ENCODE peak calls at places on chromosomes 3 and 15, in ten cellular contexts. D is left ventricle myocardium inferior, K is SK-N-SH, R is tibial artery, L is upper lobe of right lung, Y is adrenal gland, E is psoas muscle, U is GM12878, S is PC-3, H is endodermal cell. W is an unnamed sample. For H3K4me1, the result is how much of the 10 kb centered on the place peaks cover.

GRCh38 chr3:41118461-41119385 is 80.6 kb upstream of the CTNNB1 start:
- DNase-seq in E (no peak), D (no peak), Y (no peak), S (no peak), H (peak), L (no peak), K (no peak), U (no peak), R (no peak), W (no peak)

GRCh38 chr15:48806151-48806550 is 4.7 kb downstream of the CEP152 start:
- DNase-seq in U (no peak), L (no peak), E (no peak), S (no peak), Y (no peak), H (no peak), K (no peak), R (no peak), D (no peak), W (peak)

GRCh38 chr3:100335137-100335833 is 728 bp downstream of the NIT2 start:
- DNase-seq in H (peak), U (no peak), S (peak), E (no peak), R (no peak), K (peak), D (no peak), Y (no peak), L (no peak), W (peak)

GRCh38 chr15:89399070-89399389 is 64.4 kb upstream of the POLG start:
- DNase-seq in K (no peak), L (no peak), Y (no peak), D (no peak), H (no peak), S (no peak), E (no peak), R (no peak), U (no peak), W (no peak)

GRCh38 chr3:138180375-138181029 is 5.8 kb upstream of the DBR1 start:
- DNase-seq in U (no peak), K (peak), H (no peak), E (no peak), Y (no peak), D (no peak), R (no peak), L (no peak), S (peak), W (peak)

GRCh38 chr3:9949626-9950025 is 2.6 kb downstream of the PRRT3 start:
- DNase-seq in H (peak), Y (no peak), D (no peak), U (no peak), R (no peak), L (no peak), S (no peak), K (no peak), E (no peak), W (no peak)

GRCh38 chr3:167691366-167691765 is 37.6 kb upstream of the WDR49 start:
- DNase-seq in R (no peak), K (no peak), E (no peak), D (no peak), Y (no peak), H (no peak), L (no peak), S (no peak), U (peak), W (no peak)

GRCh38 chr3:14548321-14548729 is 8.2 kb upstream of the GRIP2 start:
- DNase-seq in U (no peak), K (peak), Y (peak), E (peak), R (no peak), L (no peak), D (peak), S (peak), H (peak), W (peak)

GRCh38 chr3:46417841-46418611 is 11.0 kb downstream of the CCRL2 start:
- DNase-seq in E (no peak), S (no peak), Y (no peak), R (no peak), D (no peak), H (peak), U (no peak), L (no peak), K (no peak), W (no peak)

GRCh38 chr3:132008841-132009638 is 25.8 kb downstream of the CPNE4 start:
- DNase-seq in R (no peak), H (no peak), E (no peak), L (no peak), D (no peak), K (no peak), Y (no peak), S (peak), U (no peak), W (peak)

GRCh38 chr15:28977377-28978010 is 91.7 kb downstream of the APBA2 start:
- DNase-seq in R (no peak), U (no peak), Y (peak), K (no peak), S (peak), L (no peak), H (peak), D (peak), E (no peak), W (peak)

GRCh38 chr3:24673596-24673995 is 178.9 kb upstream of the THRB start:
- DNase-seq in Y (no peak), E (no peak), S (no peak), L (no peak), D (no peak), H (no peak), U (no peak), K (no peak), R (no peak), W (no peak)

GRCh38 chr3:60774617-60775016 is 476.6 kb downstream of the FHIT start:
- DNase-seq in Y (no peak), H (no peak), K (no peak), S (peak), L (no peak), R (no peak), D (no peak), U (no peak), E (no peak), W (no peak)

GRCh38 chr3:183437060-183437459 is 8.6 kb upstream of the MCF2L2 start:
- DNase-seq in E (no peak), Y (no peak), L (no peak), U (no peak), R (no peak), D (no peak), S (no peak), K (no peak), H (no peak), W (no peak)

GRCh38 chr3:138114988-138115971 is at the start of gene DZIP1L:
- DNase-seq in H (peak), S (peak), L (peak), R (peak), E (peak), D (peak), U (no peak), K (peak), Y (peak), W (peak)

GRCh38 chr3:33858131-33858530 is 59.7 kb downstream of the PDCD6IP start:
- DNase-seq in U (no peak), R (no peak), L (no peak), S (peak), D (no peak), Y (no peak), K (no peak), E (no peak), H (no peak), W (no peak)

GRCh38 chr3:57999423-58000115 is 8.7 kb upstream of the FLNB start:
- DNase-seq in D (no peak), H (peak), K (no peak), Y (no peak), S (peak), R (no peak), L (no peak), E (no peak), U (no peak), W (no peak)

GRCh38 chr3:106355873-106356272 is 487.1 kb upstream of the CBLB start:
- DNase-seq in S (no peak), R (no peak), D (no peak), U (no peak), H (no peak), L (no peak), Y (no peak), E (no peak), K (no peak), W (no peak)

GRCh38 chr3:12424635-12425319 is 59.5 kb upstream of the TSEN2 start:
- DNase-seq in S (no peak), L (no peak), U (no peak), K (peak), E (no peak), D (no peak), H (peak), Y (no peak), R (no peak), W (peak)

GRCh38 chr15:93495799-93496637 is 407.0 kb upstream of the RGMA start:
- DNase-seq in D (no peak), Y (no peak), R (no peak), E (no peak), S (no peak), H (no peak), K (peak), U (no peak), L (no peak), W (no peak)

GRCh38 chr3:94529821-94530220 is 467.0 kb downstream of the NSUN3 start:
- DNase-seq in U (no peak), L (no peak), K (no peak), D (no peak), E (no peak), S (no peak), R (no peak), H (no peak), Y (no peak), W (no peak)

GRCh38 chr3:99638244-99638948 is at the start of gene COL8A1:
- DNase-seq in K (no peak), E (peak), L (peak), D (peak), R (peak), U (no peak), H (peak), Y (peak), S (peak), W (no peak)

GRCh38 chr15:57517027-57517671 is 74.6 kb upstream of the MYZAP start:
- DNase-seq in R (no peak), D (no peak), S (no peak), E (no peak), H (no peak), K (no peak), U (no peak), L (no peak), Y (no peak), W (no peak)

GRCh38 chr3:64548200-64548889 is 139.5 kb downstream of the ADAMTS9 start:
- DNase-seq in H (no peak), E (peak), R (peak), D (peak), K (no peak), U (no peak), Y (peak), S (no peak), L (no peak), W (no peak)

GRCh38 chr15:65092046-65092770 is 15.7 kb downstream of the KBTBD13 start:
- DNase-seq in K (no peak), S (no peak), H (peak), U (no peak), L (no peak), E (no peak), Y (no peak), D (no peak), R (peak), W (no peak)

GRCh38 chr3:53229171-53229570 is 26.7 kb downstream of the TKT start:
- DNase-seq in R (peak), D (no peak), Y (no peak), K (peak), S (no peak), H (no peak), E (no peak), L (peak), U (no peak), W (no peak)

GRCh38 chr3:13723676-13724207 is 156.1 kb downstream of the WNT7A start:
- DNase-seq in Y (no peak), E (no peak), L (peak), R (peak), D (no peak), K (no peak), H (no peak), U (no peak), S (no peak), W (no peak)

GRCh38 chr3:147514366-147514765 is 105.2 kb downstream of the ZIC1 start:
- DNase-seq in H (no peak), E (no peak), Y (no peak), R (no peak), U (no peak), L (no peak), D (no peak), K (no peak), S (no peak), W (no peak)

GRCh38 chr15:51828621-51829359 is 663 bp upstream of the TMOD3 start:
- DNase-seq in E (no peak), K (no peak), H (no peak), L (no peak), S (peak), D (no peak), U (no peak), Y (no peak), R (no peak), W (no peak)

GRCh38 chr15:90576711-90577389 is 47.1 kb downstream of the CRTC3 start:
- DNase-seq in Y (no peak), R (no peak), S (no peak), D (no peak), H (peak), E (no peak), K (no peak), U (no peak), L (no peak), W (no peak)

GRCh38 chr15:95459288-95459687 is 871.2 kb upstream of the NR2F2 start:
- DNase-seq in Y (no peak), H (no peak), K (no peak), L (no peak), D (no peak), R (no peak), U (no peak), S (peak), E (no peak), W (no peak)

GRCh38 chr3:56787784-56788256 is 13.9 kb downstream of the ARHGEF3 start:
- DNase-seq in D (no peak), Y (no peak), H (no peak), L (no peak), E (no peak), R (no peak), K (no peak), S (no peak), U (no peak), W (no peak)

GRCh38 chr3:36591959-36592358 is 172.4 kb downstream of the DCLK3 start:
- DNase-seq in L (no peak), K (no peak), R (no peak), Y (no peak), D (no peak), H (no peak), S (peak), U (no peak), E (no peak), W (no peak)
- TF ChIP-seq CTCF in L (no peak), K (peak), R (no peak), Y (no peak), D (no peak), H (peak), S (peak), U (no peak), E (no peak), W (no peak)

DNA sequence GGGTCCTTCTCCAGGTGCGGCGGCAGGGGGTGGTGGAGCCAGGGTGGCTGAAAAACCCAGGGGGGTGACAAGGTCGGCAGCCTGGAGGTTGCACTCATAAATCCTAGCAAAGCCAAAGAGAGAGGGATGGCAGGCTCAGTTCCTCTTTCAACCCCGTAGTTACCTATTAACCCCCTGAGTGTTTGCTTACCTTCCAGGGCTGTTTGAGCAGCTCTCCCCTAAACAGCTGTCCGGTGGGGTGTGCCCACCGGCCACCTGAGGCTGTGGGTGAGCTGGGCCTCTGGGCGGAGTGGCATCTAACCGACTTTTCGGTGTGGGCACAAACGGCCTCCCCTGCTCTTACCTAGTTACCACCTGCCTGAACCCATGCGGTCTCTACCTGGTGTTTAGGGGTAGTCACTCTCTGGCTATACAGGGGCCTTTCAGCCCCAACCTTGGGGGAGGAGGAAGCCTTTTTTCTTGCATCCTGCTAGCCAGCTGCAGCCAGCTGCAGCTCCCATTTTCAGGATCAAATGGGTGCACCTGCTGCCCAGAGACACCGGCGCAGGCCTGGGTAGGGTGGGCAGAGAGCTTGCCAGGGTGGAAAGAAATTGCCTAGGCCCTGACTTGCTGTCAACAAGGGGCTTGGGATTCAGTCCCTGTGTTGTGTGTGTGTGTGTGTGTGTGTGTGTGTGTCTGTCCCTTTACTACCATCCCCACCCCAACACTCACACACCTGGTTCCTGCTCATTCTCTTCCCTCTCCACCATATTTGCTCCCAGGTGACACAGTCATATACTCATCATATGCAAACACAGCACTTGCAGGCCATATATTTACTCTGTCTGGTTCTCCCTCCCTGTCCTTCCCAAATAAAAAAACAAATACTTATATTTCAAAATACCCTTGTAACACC is 3.7 kb downstream of the DLL4 start:
- DNase-seq in H (no peak), R (no peak), U (no peak), Y (no peak), K (no peak), D (no peak), L (no peak), S (peak), E (no peak), W (no peak)
- H3K4me3 ChIP-seq in H (no peak), R (no peak), U (no peak), Y (no peak), K (no peak), D (peak), L (peak), S (no peak), E (peak), W (no peak)

GRCh38 chr15:63893866-63894661 is 60.3 kb upstream of the HERC1 start:
- DNase-seq in D (no peak), R (peak), U (no peak), H (no peak), S (no peak), Y (no peak), E (peak), K (no peak), L (peak), W (no peak)
- H3K4me1 ChIP-seq in D (under half), R (under half), U (half or more), H (under half), S (under half), Y (under half), E (half or more), K (under half), L (under half), W (under half)

DNA sequence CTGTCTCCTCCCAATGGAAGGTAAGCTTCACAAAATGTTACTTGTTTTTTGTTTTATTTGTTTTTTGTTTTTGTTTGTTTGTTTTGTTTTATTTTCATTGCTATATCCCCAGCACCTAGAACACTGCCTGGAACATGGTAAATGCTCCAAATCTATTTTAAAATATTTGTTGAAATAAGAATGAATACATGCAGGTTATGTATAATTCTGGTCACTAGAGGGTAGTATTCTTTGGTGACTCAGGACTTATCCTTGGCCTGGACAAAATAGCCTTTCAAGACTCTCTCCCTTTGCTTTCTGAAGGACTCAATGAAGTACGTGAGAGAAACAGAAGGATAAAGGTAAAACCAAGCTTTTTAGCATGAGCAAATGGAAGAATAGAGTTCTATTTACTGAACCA is 46.9 kb upstream of the PPP2R3A start:
- DNase-seq in S (peak), E (no peak), U (no peak), H (no peak), K (peak), D (no peak), L (no peak), R (no peak), Y (no peak), W (no peak)
- TF ChIP-seq CTCF in S (peak), E (peak), U (no peak), H (peak), K (peak), D (peak), L (peak), R (peak), Y (peak), W (peak)

GRCh38 chr3:126356373-126357298 is 572 bp downstream of the KLF15 start:
- DNase-seq in U (no peak), Y (peak), L (peak), D (peak), E (peak), H (peak), S (no peak), R (peak), K (peak), W (peak)
- H3K4me3 ChIP-seq in U (peak), Y (peak), L (peak), D (peak), E (peak), H (peak), S (peak), R (peak), K (peak), W (peak)

DNA sequence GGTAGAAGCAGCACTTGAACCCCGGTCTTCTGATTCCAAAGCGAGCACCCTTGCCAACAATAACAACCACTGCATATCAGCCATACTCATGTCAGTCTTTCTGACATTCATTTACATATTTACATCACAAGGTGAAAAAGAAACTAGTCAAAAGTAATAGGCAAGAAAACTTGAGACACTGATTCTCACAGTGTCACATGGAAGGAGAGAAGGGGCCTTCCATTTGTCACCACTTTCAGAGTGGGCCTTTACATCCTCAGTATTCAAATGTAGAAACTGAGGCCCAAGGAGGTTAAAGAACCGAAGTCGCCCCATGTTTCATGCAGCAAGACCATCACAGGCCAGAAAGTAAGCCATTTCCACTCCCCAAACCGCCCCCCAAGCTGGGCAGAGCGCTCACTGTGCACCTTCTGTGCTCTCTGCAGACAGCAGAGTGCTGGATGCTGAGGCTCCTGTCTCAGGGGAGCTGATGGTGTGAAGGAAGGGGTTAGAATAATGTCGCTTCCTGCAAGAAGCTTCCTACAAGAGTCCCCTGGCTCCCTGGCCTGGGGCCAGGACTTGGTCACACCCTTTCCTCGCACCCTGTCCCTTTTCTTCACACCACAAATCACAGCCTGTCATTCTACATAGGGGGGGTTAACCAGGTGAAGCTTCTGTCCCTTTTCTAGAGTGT is 260.1 kb downstream of the UACA start:
- DNase-seq in E (no peak), H (no peak), L (peak), K (no peak), D (no peak), R (no peak), Y (no peak), U (no peak), S (no peak), W (no peak)
- H3K4me1 ChIP-seq in E (under half), H (under half), L (under half), K (under half), D (under half), R (under half), Y (under half), U (under half), S (under half), W (under half)

GRCh38 chr15:67829647-67830504 is 4.6 kb downstream of the SKOR1 start:
- DNase-seq in E (no peak), D (no peak), U (no peak), K (no peak), H (peak), L (peak), S (no peak), Y (no peak), R (peak), W (no peak)

GRCh38 chr15:67826717-67827560 is 1.6 kb downstream of the SKOR1 start:
- DNase-seq in L (peak), S (no peak), H (peak), R (peak), U (no peak), E (no peak), Y (no peak), D (no peak), K (peak), W (no peak)

GRCh38 chr15:67828379-67828968 is 3.2 kb downstream of the SKOR1 start:
- DNase-seq in U (no peak), Y (no peak), K (no peak), E (no peak), L (peak), H (peak), D (no peak), R (peak), S (no peak), W (no peak)

GRCh38 chr15:67827561-67828378 is 2.5 kb downstream of the SKOR1 start:
- DNase-seq in E (no peak), S (no peak), H (peak), K (no peak), D (no peak), L (peak), U (no peak), Y (no peak), R (peak), W (no peak)

GRCh38 chr15:67828969-67829646 is 3.8 kb downstream of the SKOR1 start:
- DNase-seq in K (no peak), U (no peak), Y (no peak), E (no peak), H (peak), L (peak), R (peak), S (no peak), D (no peak), W (no peak)
- TF ChIP-seq CTCF in K (no peak), U (no peak), Y (no peak), E (no peak), H (no peak), L (no peak), R (no peak), S (no peak), D (no peak), W (no peak)